ENCODE peak calls at places on chromosomes 5 and 9, in seven cellular contexts. D is HepG2; I is stomach; C is Peyer's patch; U is activated CD8-positive, alpha-beta T cell treated with anti-CD3 and anti-CD28 coated beads for 36 hours; Y is cardiac muscle cell; H is uterus. O is an unnamed sample.
A peak's percentile ranks its signal among the peaks of the same experiment; 100 is the strongest.

GRCh38 chr5:116872986-116873385 is 298.4 kb upstream of the SEMA6A start:
- DNase-seq in D (no peak), I (no peak), C (no peak), U (no peak), Y (no peak), H (no peak), O (no peak)

GRCh38 chr9:19119241-19119640 is 8.1 kb downstream of the PLIN2 start:
- DNase-seq in D (no peak), I (no peak), C (no peak), U (no peak), Y (no peak), H (no peak), O (no peak)

GRCh38 chr9:123426406-123426805 is 70.4 kb downstream of the CRB2 start:
- DNase-seq in D (no peak), I (peak; percentile 16), C (no peak), U (no peak), Y (no peak), H (no peak), O (no peak)

GRCh38 chr5:133818031-133818431 is 150.4 kb downstream of the C5orf15 start:
- DNase-seq in D (no peak), I (peak; percentile 80), C (no peak), U (no peak), Y (no peak), H (peak; percentile 52), O (no peak)

GRCh38 chr5:75281716-75282465 is 45.2 kb upstream of the ANKRD31 start:
- DNase-seq in D (peak; percentile 49), I (no peak), C (no peak), U (no peak), Y (no peak), H (no peak), O (no peak)

GRCh38 chr5:76548525-76549229 is 74.5 kb downstream of the F2RL2 start:
- DNase-seq in D (peak; percentile 54), I (peak; percentile 47), C (no peak), U (no peak), Y (no peak), H (no peak), O (no peak)

GRCh38 chr9:136584401-136585328 is 38.8 kb upstream of the NOTCH1 start:
- DNase-seq in D (no peak), I (peak; percentile 35), C (no peak), U (no peak), Y (no peak), H (peak; percentile 83), O (no peak)

GRCh38 chr9:86924206-86924605 is 23.1 kb downstream of the GAS1 start:
- DNase-seq in D (no peak), I (no peak), C (no peak), U (no peak), Y (no peak), H (no peak), O (no peak)

GRCh38 chr9:98943682-98944129 is at the start of gene COL15A1:
- DNase-seq in D (no peak), I (no peak), C (no peak), U (no peak), Y (peak; percentile 74), H (peak; percentile 66), O (peak; percentile 59)

GRCh38 chr5:179309751-179310320 is 35.4 kb downstream of the ADAMTS2 start:
- DNase-seq in D (no peak), I (no peak), C (peak; percentile 25), U (no peak), Y (no peak), H (peak; percentile 13), O (peak; percentile 9)

GRCh38 chr5:24606974-24607373 is 37.8 kb downstream of the CDH10 start:
- DNase-seq in D (no peak), I (no peak), C (no peak), U (no peak), Y (no peak), H (no peak), O (peak; percentile 27)

GRCh38 chr5:35924122-35924949 is 14.1 kb downstream of the CAPSL start:
- DNase-seq in D (no peak), I (no peak), C (no peak), U (peak; percentile 49), Y (no peak), H (no peak), O (no peak)

GRCh38 chr5:103617090-103617489 is 54.5 kb upstream of the NUDT12 start:
- DNase-seq in D (no peak), I (no peak), C (no peak), U (no peak), Y (no peak), H (no peak), O (no peak)

GRCh38 chr9:114048533-114049452 is 29.3 kb downstream of the AMBP start:
- DNase-seq in D (no peak), I (no peak), C (no peak), U (no peak), Y (no peak), H (no peak), O (no peak)

GRCh38 chr9:86202338-86202882 is 57.0 kb downstream of the C9orf153 start:
- DNase-seq in D (peak; percentile 16), I (no peak), C (no peak), U (peak; percentile 33), Y (peak; percentile 56), H (no peak), O (peak; percentile 20)

GRCh38 chr9:91557352-91557751 is 133.7 kb upstream of the NFIL3 start:
- DNase-seq in D (no peak), I (no peak), C (no peak), U (no peak), Y (no peak), H (no peak), O (no peak)

GRCh38 chr9:134057311-134057665 is 10.5 kb downstream of the BRD3 start:
- DNase-seq in D (no peak), I (no peak), C (peak; percentile 43), U (no peak), Y (no peak), H (no peak), O (no peak)

GRCh38 chr9:98839724-98840123 is 32.3 kb downstream of the GALNT12 start:
- DNase-seq in D (no peak), I (no peak), C (no peak), U (no peak), Y (no peak), H (no peak), O (no peak)

GRCh38 chr9:83688921-83689320 is 18.8 kb downstream of the UBQLN1 start:
- DNase-seq in D (no peak), I (no peak), C (no peak), U (no peak), Y (no peak), H (no peak), O (no peak)

GRCh38 chr5:353599-354580 is 32.4 kb downstream of the AHRR start:
- DNase-seq in D (no peak), I (no peak), C (no peak), U (no peak), Y (no peak), H (no peak), O (no peak)

GRCh38 chr9:136858844-136859757 is 7.0 kb downstream of the MAMDC4 start:
- DNase-seq in D (no peak), I (peak; percentile 95), C (peak; percentile 94), U (no peak), Y (no peak), H (peak; percentile 52), O (no peak)

GRCh38 chr5:33209252-33209651 is 231.5 kb upstream of the TARS1 start:
- DNase-seq in D (no peak), I (no peak), C (no peak), U (no peak), Y (no peak), H (no peak), O (no peak)

GRCh38 chr5:53481887-53482716 is 1.7 kb downstream of the FST start:
- DNase-seq in D (peak; percentile 58), I (peak; percentile 78), C (peak; percentile 73), U (peak; percentile 80), Y (peak; percentile 63), H (peak; percentile 74), O (peak; percentile 75)

GRCh38 chr5:10733426-10733825 is 27.6 kb downstream of the DAP start:
- DNase-seq in D (no peak), I (no peak), C (no peak), U (no peak), Y (no peak), H (no peak), O (no peak)

GRCh38 chr9:16883586-16883985 is 13.1 kb upstream of the BNC2 start:
- DNase-seq in D (no peak), I (no peak), C (no peak), U (no peak), Y (no peak), H (no peak), O (no peak)

DNA sequence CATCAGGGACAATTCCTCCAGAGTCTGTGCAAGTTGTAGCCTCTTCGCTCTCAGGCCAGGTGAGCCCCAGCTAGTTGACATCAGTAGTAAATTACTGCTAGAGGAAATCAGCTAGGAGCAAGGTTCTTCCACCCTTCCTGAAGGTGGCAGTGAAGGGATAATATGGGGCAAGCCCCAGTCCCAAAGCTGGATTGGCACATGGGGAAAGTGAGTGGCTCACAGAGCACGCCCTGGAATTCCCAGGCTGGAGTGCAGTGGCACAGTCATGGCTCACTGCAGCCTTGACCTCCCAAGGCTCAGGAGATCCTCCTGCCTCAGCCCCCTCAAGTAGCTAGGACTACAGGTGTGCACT is 82.1 kb downstream of the CYFIP2 start:
- DNase-seq in D (no peak), I (no peak), C (no peak), U (no peak), Y (no peak), H (no peak), O (no peak)
- TF ChIP-seq CTCF in D (no peak), I (no peak), C (no peak), U (no peak), Y (no peak), H (no peak), O (no peak)

GRCh38 chr5:175867587-175868347 is 3.6 kb upstream of the CPLX2 start:
- DNase-seq in D (peak; percentile 90), I (no peak), C (peak; percentile 55), U (peak; percentile 44), Y (peak; percentile 22), H (no peak), O (peak; percentile 62)
- TF ChIP-seq CTCF in D (peak; percentile 70), I (no peak), C (no peak), U (peak; percentile 24), Y (no peak), H (no peak), O (peak; percentile 55)

GRCh38 chr5:78761831-78762230 is 113.3 kb upstream of the LHFPL2 start:
- DNase-seq in D (peak; percentile 54), I (no peak), C (no peak), U (no peak), Y (no peak), H (no peak), O (no peak)

GRCh38 chr5:78757269-78758053 is 108.9 kb upstream of the LHFPL2 start:
- DNase-seq in D (peak; percentile 46), I (no peak), C (no peak), U (peak; percentile 10), Y (no peak), H (no peak), O (no peak)

GRCh38 chr5:78763659-78764189 is 115.2 kb upstream of the LHFPL2 start:
- DNase-seq in D (no peak), I (no peak), C (no peak), U (no peak), Y (no peak), H (no peak), O (no peak)

GRCh38 chr5:78758169-78758839 is 109.7 kb upstream of the LHFPL2 start:
- DNase-seq in D (peak; percentile 91), I (no peak), C (no peak), U (peak; percentile 5), Y (no peak), H (no peak), O (no peak)

GRCh38 chr5:78760411-78761169 is 112.0 kb upstream of the LHFPL2 start:
- DNase-seq in D (peak; percentile 9), I (no peak), C (no peak), U (no peak), Y (no peak), H (no peak), O (no peak)
- TF ChIP-seq CTCF in D (no peak), I (no peak), C (peak; percentile 23), U (no peak), Y (no peak), H (no peak), O (no peak)

GRCh38 chr9:130675396-130675795 is 11.0 kb downstream of the PRDM12 start:
- DNase-seq in D (no peak), I (no peak), C (no peak), U (no peak), Y (no peak), H (no peak), O (no peak)
- TF ChIP-seq CTCF in D (no peak), I (no peak), C (no peak), U (no peak), Y (no peak), H (no peak), O (no peak)

O was measured in glutamatergic neuron.